ENCODE peak calls at places on chromosome 5, in five cellular contexts. P is left lung, F is uterus, R is A549, B is aorta. H is an unnamed sample.

GRCh38 chr5:137019229-137019628 is 479.9 kb downstream of the SPOCK1 start:
- DNase-seq in P (no peak), F (no peak), R (no peak), B (no peak), H (no peak)

GRCh38 chr5:139660916-139661814 is 13.0 kb downstream of the CXXC5 start:
- DNase-seq in P (peak; percentile 94), F (peak; percentile 83), R (peak; percentile 64), B (peak; percentile 97), H (peak; percentile 44)

GRCh38 chr5:8446179-8446578 is 577.2 kb downstream of the MTRR start:
- DNase-seq in P (no peak), F (no peak), R (no peak), B (no peak), H (no peak)

GRCh38 chr5:160508780-160509361 is 87.2 kb downstream of the PTTG1 start:
- DNase-seq in P (no peak), F (peak; percentile 33), R (peak; percentile 78), B (no peak), H (peak; percentile 32)

GRCh38 chr5:154857091-154857533 is 1.3 kb upstream of the CNOT8 start:
- DNase-seq in P (no peak), F (no peak), R (no peak), B (peak; percentile 95), H (no peak)

GRCh38 chr5:117077142-117077541 is 502.5 kb upstream of the SEMA6A start:
- DNase-seq in P (no peak), F (no peak), R (no peak), B (no peak), H (no peak)

GRCh38 chr5:126384985-126385384 is 38.2 kb upstream of the GRAMD2B start:
- DNase-seq in P (no peak), F (no peak), R (no peak), B (no peak), H (no peak)

GRCh38 chr5:88672644-88673493 is 210.1 kb downstream of the MEF2C start:
- DNase-seq in P (no peak), F (no peak), R (no peak), B (no peak), H (no peak)

GRCh38 chr5:43601454-43602260 is 1.3 kb upstream of the NNT start:
- DNase-seq in P (no peak), F (no peak), R (no peak), B (no peak), H (no peak)

GRCh38 chr5:179297026-179297425 is 48.2 kb downstream of the ADAMTS2 start:
- DNase-seq in P (no peak), F (no peak), R (no peak), B (peak; percentile 24), H (no peak)

GRCh38 chr5:119037496-119038215 is 33.2 kb upstream of the DMXL1 start:
- DNase-seq in P (no peak), F (no peak), R (peak; percentile 43), B (no peak), H (no peak)

GRCh38 chr5:57327934-57328333 is 154.1 kb downstream of the GPBP1 start:
- DNase-seq in P (no peak), F (no peak), R (peak; percentile 42), B (no peak), H (no peak)

GRCh38 chr5:99019254-99019653 is 90.4 kb upstream of the CHD1 start:
- DNase-seq in P (no peak), F (no peak), R (no peak), B (no peak), H (no peak)

GRCh38 chr5:91194861-91195460 is 188.2 kb downstream of the ARRDC3 start:
- DNase-seq in P (no peak), F (no peak), R (no peak), B (no peak), H (no peak)

GRCh38 chr5:57745029-57745428 is 262.4 kb upstream of the ACTBL2 start:
- DNase-seq in P (no peak), F (no peak), R (no peak), B (no peak), H (no peak)

GRCh38 chr5:136799806-136800372 is 434.5 kb upstream of the TRPC7 start:
- DNase-seq in P (no peak), F (no peak), R (no peak), B (no peak), H (no peak)

GRCh38 chr5:96619946-96620345 is 42.2 kb upstream of the CAST start:
- DNase-seq in P (no peak), F (no peak), R (no peak), B (no peak), H (no peak)

GRCh38 chr5:73506459-73506955 is 8.3 kb downstream of the BTF3 start:
- DNase-seq in P (no peak), F (no peak), R (no peak), B (no peak), H (no peak)

GRCh38 chr5:149609640-149610297 is 28.5 kb downstream of the ARHGEF37 start:
- DNase-seq in P (no peak), F (no peak), R (no peak), B (no peak), H (no peak)

GRCh38 chr5:54681036-54681435 is 163.5 kb downstream of the SNX18 start:
- DNase-seq in P (no peak), F (no peak), R (no peak), B (no peak), H (no peak)

GRCh38 chr5:43074987-43075318 is 34.8 kb upstream of the ANXA2R start:
- DNase-seq in P (no peak), F (no peak), R (no peak), B (no peak), H (no peak)

GRCh38 chr5:53063176-53063575 is 46.4 kb downstream of the MOCS2 start:
- DNase-seq in P (no peak), F (no peak), R (no peak), B (no peak), H (no peak)

GRCh38 chr5:54021413-54022155 is 288.8 kb downstream of the ARL15 start:
- DNase-seq in P (no peak), F (no peak), R (no peak), B (no peak), H (peak; percentile 19)

GRCh38 chr5:72151169-72151568 is 43.9 kb downstream of the MAP1B start:
- DNase-seq in P (no peak), F (no peak), R (no peak), B (no peak), H (no peak)

GRCh38 chr5:95940758-95941682 is 20.6 kb downstream of the ELL2 start:
- DNase-seq in P (no peak), F (no peak), R (no peak), B (no peak), H (no peak)

GRCh38 chr5:105840800-105841199 is 1829.9 kb downstream of the EFNA5 start:
- DNase-seq in P (no peak), F (no peak), R (no peak), B (no peak), H (no peak)

GRCh38 chr5:169831331-169831730 is 149.0 kb downstream of the INSYN2B start:
- DNase-seq in P (no peak), F (no peak), R (no peak), B (no peak), H (no peak)

GRCh38 chr5:56279291-56279690 is 46.2 kb upstream of the ANKRD55 start:
- DNase-seq in P (no peak), F (no peak), R (no peak), B (no peak), H (no peak)